ENCODE peak calls at places on chromosomes 1 and 21, in eight cellular contexts. J, V, E, B, R, O, X and N are unnamed samples.

GRCh38 chr1:211337430-211338227 is 11.0 kb downstream of the TRAF5 start:
- DNase-seq in J (no peak), V (no peak), E (no peak), B (no peak), R (no peak), O (no peak), X (no peak), N (no peak)

GRCh38 chr1:96445296-96445695 is 276.3 kb upstream of the PTBP2 start:
- DNase-seq in J (no peak), V (no peak), E (no peak), B (no peak), R (no peak), O (no peak), X (no peak), N (no peak)

GRCh38 chr1:91397605-91398004 is 7.0 kb downstream of the HFM1 start:
- DNase-seq in J (no peak), V (no peak), E (no peak), B (no peak), R (no peak), O (no peak), X (no peak), N (no peak)

GRCh38 chr21:38858429-38859205 is 52.9 kb downstream of the ETS2 start:
- DNase-seq in J (no peak), V (no peak), E (no peak), B (no peak), R (no peak), O (no peak), X (no peak), N (no peak)

GRCh38 chr1:20469406-20470076 is 16.5 kb downstream of the CAMK2N1 start:
- DNase-seq in J (no peak), V (no peak), E (no peak), B (no peak), R (no peak), O (no peak), X (no peak), N (no peak)

GRCh38 chr1:204932573-204932909 is 61.9 kb downstream of the NFASC start:
- DNase-seq in J (no peak), V (no peak), E (no peak), B (no peak), R (no peak), O (no peak), X (no peak), N (no peak)

GRCh38 chr1:16139473-16139962 is 16.4 kb downstream of the EPHA2 start:
- DNase-seq in J (no peak), V (peak), E (peak), B (no peak), R (no peak), O (no peak), X (no peak), N (no peak)

GRCh38 chr1:241706257-241706656 is 54.2 kb downstream of the WDR64 start:
- DNase-seq in J (no peak), V (peak), E (no peak), B (no peak), R (no peak), O (no peak), X (no peak), N (no peak)

GRCh38 chr1:154496381-154496780 is 5.6 kb upstream of the TDRD10 start:
- DNase-seq in J (no peak), V (no peak), E (no peak), B (no peak), R (no peak), O (no peak), X (no peak), N (no peak)

GRCh38 chr1:205525495-205526285 is 21.2 kb downstream of the CDK18 start:
- DNase-seq in J (no peak), V (no peak), E (no peak), B (no peak), R (no peak), O (no peak), X (no peak), N (no peak)

GRCh38 chr1:217134857-217135568 is 411.8 kb upstream of the ESRRG start:
- DNase-seq in J (peak), V (no peak), E (no peak), B (no peak), R (no peak), O (no peak), X (no peak), N (no peak)